ENCODE peak calls at places on chromosome 11, in six cellular contexts. D, J, X, A, Y and W are unnamed samples.

GRCh38 chr11:69541501-69542313 is 60.2 kb downstream of the LINC01488 start:
- DNase-seq in D (no peak), J (peak), X (no peak), A (no peak), Y (peak), W (peak)

GRCh38 chr11:128193633-128194032 is 393.7 kb downstream of the ETS1 start:
- DNase-seq in D (no peak), J (no peak), X (no peak), A (no peak), Y (no peak), W (no peak)

GRCh38 chr11:84887055-84887629 is 740.0 kb downstream of the DLG2 start:
- DNase-seq in D (peak), J (no peak), X (no peak), A (no peak), Y (peak), W (no peak)

GRCh38 chr11:110093407-110094297 is 460 bp downstream of the ZC3H12C start:
- DNase-seq in D (peak), J (peak), X (no peak), A (no peak), Y (peak), W (peak)

GRCh38 chr11:27292642-27293020 is 70.4 kb downstream of the CCDC34 start:
- DNase-seq in D (no peak), J (no peak), X (no peak), A (no peak), Y (no peak), W (no peak)

GRCh38 chr11:71962428-71963038 is 33.7 kb downstream of the RNF121 start:
- DNase-seq in D (peak), J (peak), X (no peak), A (no peak), Y (peak), W (peak)

GRCh38 chr11:12800032-12800671 is 125.9 kb downstream of the TEAD1 start:
- DNase-seq in D (no peak), J (peak), X (no peak), A (no peak), Y (peak), W (peak)

GRCh38 chr11:71112990-71113389 is 139.4 kb downstream of the SHANK2 start:
- DNase-seq in D (no peak), J (no peak), X (no peak), A (no peak), Y (no peak), W (no peak)

GRCh38 chr11:117045956-117046355 is 52.3 kb downstream of the SIK3 start:
- DNase-seq in D (no peak), J (no peak), X (no peak), A (no peak), Y (no peak), W (no peak)

GRCh38 chr11:10493041-10493663 is 38.1 kb downstream of the AMPD3 start:
- DNase-seq in D (no peak), J (no peak), X (no peak), A (no peak), Y (no peak), W (no peak)